ENCODE peak calls at places on chromosomes 2 and 18, in seven cellular contexts. M is left lung; U is PC-9; S is CD8-positive, alpha-beta T cell; D is prostate gland; J is heart right ventricle; H is GM23338. B is an unnamed sample.
A peak's percentile ranks its signal among the peaks of the same experiment; 100 is the strongest.

GRCh38 chr2:28129955-28130695 is 239.6 kb downstream of the BABAM2 start:
- DNase-seq in M (no peak), U (no peak), S (no peak), D (no peak), J (no peak), H (no peak), B (peak; percentile 59)

GRCh38 chr2:135936524-135936923 is 48.9 kb downstream of the DARS1 start:
- DNase-seq in M (no peak), U (no peak), S (no peak), D (no peak), J (no peak), H (no peak), B (no peak)

GRCh38 chr2:85998071-85998991 is 107.4 kb downstream of the POLR1A start:
- DNase-seq in M (no peak), U (no peak), S (no peak), D (no peak), J (peak; percentile 39), H (peak; percentile 19), B (peak; percentile 80)

GRCh38 chr2:134119672-134120159 is 134.2 kb upstream of the MGAT5 start:
- DNase-seq in M (peak; percentile 96), U (peak; percentile 75), S (peak; percentile 79), D (peak; percentile 91), J (peak; percentile 92), H (peak; percentile 97), B (peak; percentile 95)

GRCh38 chr18:55841314-55841713 is 253.3 kb upstream of the TCF4 start:
- DNase-seq in M (no peak), U (no peak), S (no peak), D (no peak), J (no peak), H (no peak), B (no peak)

GRCh38 chr18:59612461-59612860 is 84.8 kb downstream of the CCBE1 start:
- DNase-seq in M (no peak), U (no peak), S (no peak), D (no peak), J (no peak), H (peak; percentile 23), B (no peak)

GRCh38 chr2:48529676-48530032 is 300 bp upstream of the STON1 start:
- DNase-seq in M (no peak), U (no peak), S (no peak), D (no peak), J (no peak), H (no peak), B (no peak)

GRCh38 chr2:203673933-203674332 is 32.5 kb upstream of the CD28 start:
- DNase-seq in M (no peak), U (no peak), S (peak; percentile 25), D (no peak), J (no peak), H (no peak), B (no peak)

GRCh38 chr2:10721344-10722251 is at the start of gene ATP6V1C2:
- DNase-seq in M (peak; percentile 90), U (no peak), S (no peak), D (peak; percentile 10), J (no peak), H (peak; percentile 85), B (peak; percentile 30)

GRCh38 chr18:39274535-39274934 is 1708.9 kb upstream of the CELF4 start:
- DNase-seq in M (no peak), U (no peak), S (no peak), D (no peak), J (no peak), H (no peak), B (no peak)

GRCh38 chr18:10715791-10716190 is 190.0 kb downstream of the NAPG start:
- DNase-seq in M (no peak), U (no peak), S (no peak), D (no peak), J (no peak), H (no peak), B (peak; percentile 41)

GRCh38 chr2:205543937-205544702 is 138.2 kb upstream of the NRP2 start:
- DNase-seq in M (no peak), U (no peak), S (no peak), D (no peak), J (no peak), H (no peak), B (no peak)

GRCh38 chr2:86068098-86069047 is 37.3 kb downstream of the POLR1A start:
- DNase-seq in M (no peak), U (no peak), S (peak; percentile 76), D (no peak), J (no peak), H (no peak), B (no peak)

GRCh38 chr2:79294994-79295393 is 135.4 kb upstream of the REG3A start:
- DNase-seq in M (no peak), U (no peak), S (no peak), D (no peak), J (no peak), H (no peak), B (no peak)

GRCh38 chr18:55256568-55257289 is 297.5 kb upstream of the CCDC68 start:
- DNase-seq in M (no peak), U (no peak), S (no peak), D (no peak), J (no peak), H (no peak), B (no peak)

GRCh38 chr2:209208211-209208610 is 215.6 kb upstream of the MAP2 start:
- DNase-seq in M (no peak), U (no peak), S (no peak), D (peak; percentile 4), J (no peak), H (peak; percentile 75), B (peak; percentile 50)

GRCh38 chr18:10086458-10086857 is 172.6 kb downstream of the VAPA start:
- DNase-seq in M (no peak), U (peak; percentile 98), S (no peak), D (no peak), J (no peak), H (no peak), B (no peak)

GRCh38 chr2:72988726-72989273 is 71.5 kb downstream of the EMX1 start:
- DNase-seq in M (no peak), U (no peak), S (no peak), D (no peak), J (no peak), H (no peak), B (no peak)

GRCh38 chr18:46723856-46724415 is 32.9 kb downstream of the ST8SIA5 start:
- DNase-seq in M (no peak), U (no peak), S (no peak), D (no peak), J (no peak), H (no peak), B (peak; percentile 7)

DNA sequence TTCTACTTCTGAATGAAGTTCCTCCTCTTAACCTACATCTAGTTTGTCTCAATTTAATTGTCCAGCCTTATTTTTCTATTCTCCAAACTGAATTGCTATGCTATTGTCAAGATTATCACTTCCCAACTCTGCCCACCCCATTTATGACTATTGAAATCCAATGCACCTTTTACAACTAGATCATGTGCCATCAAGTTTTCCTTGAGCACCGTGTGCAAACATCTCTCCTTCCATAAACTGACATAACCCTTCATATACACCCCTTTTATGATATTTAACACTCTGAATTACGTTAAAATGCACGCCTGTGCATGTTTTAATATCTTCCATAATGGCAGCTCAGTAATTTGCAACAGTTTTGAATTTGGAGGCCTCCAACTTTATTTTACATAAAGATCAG is 85.6 kb downstream of the SMAD2 start:
- DNase-seq in M (no peak), U (no peak), S (no peak), D (no peak), J (no peak), H (no peak), B (no peak)
- H3K4me1 ChIP-seq in M (no peaks in the 10 kb centered on the region), U (no peaks in the 10 kb centered on the region), S (no peaks in the 10 kb centered on the region), D (no peaks in the 10 kb centered on the region), J (peaks cover 2% of the 10 kb centered on the region), H (no peaks in the 10 kb centered on the region), B (no peaks in the 10 kb centered on the region)

GRCh38 chr18:631560-631959 is 25.9 kb upstream of the TYMS start:
- DNase-seq in M (no peak), U (no peak), S (no peak), D (no peak), J (no peak), H (no peak), B (no peak)

GRCh38 chr18:627211-627610 is 30.2 kb upstream of the TYMS start:
- DNase-seq in M (no peak), U (no peak), S (no peak), D (no peak), J (no peak), H (no peak), B (no peak)

GRCh38 chr18:634551-635045 is 22.9 kb upstream of the TYMS start:
- DNase-seq in M (no peak), U (no peak), S (no peak), D (no peak), J (no peak), H (peak; percentile 61), B (no peak)

GRCh38 chr18:623760-624620 is 27.2 kb downstream of the CLUL1 start:
- DNase-seq in M (no peak), U (peak; percentile 48), S (peak; percentile 56), D (peak; percentile 66), J (peak; percentile 62), H (peak; percentile 89), B (peak; percentile 65)

GRCh38 chr18:629303-630150 is 27.9 kb upstream of the TYMS start:
- DNase-seq in M (no peak), U (no peak), S (no peak), D (no peak), J (no peak), H (peak; percentile 50), B (no peak)
- TF ChIP-seq CTCF in M (no peak), U (no peak), S (no peak), D (no peak), J (no peak), H (no peak), B (no peak)

GRCh38 chr2:218716070-218716469 is 5.4 kb downstream of the TTLL4 start:
- DNase-seq in M (no peak), U (no peak), S (no peak), D (no peak), J (no peak), H (no peak), B (no peak)

GRCh38 chr2:218710687-218711549 is at the start of gene TTLL4:
- DNase-seq in M (peak; percentile 100), U (peak; percentile 79), S (peak; percentile 98), D (peak; percentile 97), J (peak; percentile 98), H (peak; percentile 98), B (peak; percentile 99)

GRCh38 chr2:218717262-218717661 is 6.6 kb downstream of the TTLL4 start:
- DNase-seq in M (no peak), U (peak; percentile 81), S (no peak), D (peak; percentile 54), J (no peak), H (no peak), B (no peak)

GRCh38 chr2:218711550-218711929 is 905 bp downstream of the TTLL4 start:
- DNase-seq in M (no peak), U (no peak), S (no peak), D (no peak), J (no peak), H (no peak), B (no peak)

DNA sequence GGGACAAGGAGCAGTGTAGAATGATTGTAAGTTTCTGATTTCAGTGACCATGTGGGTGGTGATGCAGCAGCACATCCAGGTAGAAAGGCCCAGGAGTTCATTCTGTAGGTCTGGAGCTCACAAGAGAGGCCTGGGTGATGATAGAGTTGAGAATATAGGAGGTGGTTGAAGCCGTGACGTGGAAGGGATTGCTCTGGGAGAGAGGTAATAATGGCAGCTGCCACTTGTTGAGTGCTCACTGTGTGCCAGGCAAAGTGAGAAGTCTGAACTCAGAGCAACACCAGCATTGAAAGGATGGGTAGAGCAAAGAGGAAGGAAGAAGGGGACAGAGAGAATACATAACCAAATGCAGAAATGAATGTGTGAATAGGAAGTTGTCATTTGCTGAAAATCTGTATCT is 3.3 kb downstream of the TTLL4 start:
- DNase-seq in M (no peak), U (no peak), S (no peak), D (no peak), J (no peak), H (no peak), B (no peak)
- H3K27ac ChIP-seq in M (no peak overlapping the region), U (no peak overlapping the region), S (no peak overlapping the region), D (no peak overlapping the region), J (no peak overlapping the region), H (no peak overlapping the region), B (no peak overlapping the region)

GRCh38 chr2:147860009-147860408 is 15.2 kb downstream of the ACVR2A start:
- DNase-seq in M (no peak), U (no peak), S (no peak), D (no peak), J (no peak), H (peak; percentile 67), B (no peak)
- H3K4me1 ChIP-seq in M (peaks cover 10% of the 10 kb centered on the region), U (no peaks in the 10 kb centered on the region), S (no peaks in the 10 kb centered on the region), D (no peaks in the 10 kb centered on the region), J (peaks cover 38% of the 10 kb centered on the region), H (peaks cover 71% of the 10 kb centered on the region), B (peaks cover 11% of the 10 kb centered on the region)